ENCODE peak calls at places on chromosomes 4 and X, in ten cellular contexts. Q is suprapubic skin, Y is stomach, V is ovary, D is tibial nerve, B is sigmoid colon, J is K562, O is SK-N-SH, G is upper lobe of left lung, M is A549. W is an unnamed sample.

GRCh38 chr4:145709843-145710242 is 29.9 kb downstream of the C4orf51 start:
- DNase-seq in D (no peak), V (no peak), Q (no peak), B (no peak), O (no peak), G (no peak), Y (no peak), J (no peak), M (no peak), W (no peak)

GRCh38 chr4:48268956-48269860 is at the start of gene TEC:
- DNase-seq in V (no peak), O (peak), Y (peak), Q (peak), G (no peak), B (peak), M (peak), D (peak), J (peak), W (no peak)

GRCh38 chr4:79476196-79476595 is 68.2 kb upstream of the GK2 start:
- DNase-seq in J (no peak), G (no peak), M (no peak), D (no peak), O (no peak), B (no peak), V (no peak), Y (no peak), Q (no peak), W (no peak)

GRCh38 chr4:6461301-6462165 is 10.9 kb downstream of the PPP2R2C start:
- DNase-seq in Y (peak), Q (peak), D (no peak), B (peak), J (no peak), V (no peak), O (no peak), M (no peak), G (no peak), W (no peak)

GRCh38 chrX:41692162-41692749 is 3.5 kb downstream of the GPR34 start:
- DNase-seq in O (no peak), M (no peak), B (no peak), D (no peak), Y (no peak), V (no peak), G (no peak), J (no peak), Q (no peak), W (no peak)

GRCh38 chr4:30757357-30757756 is 37.2 kb downstream of the PCDH7 start:
- DNase-seq in O (no peak), B (no peak), J (no peak), D (no peak), M (no peak), V (no peak), Q (no peak), G (no peak), Y (no peak), W (no peak)

GRCh38 chrX:104539081-104539480 is 26.9 kb upstream of the IL1RAPL2 start:
- DNase-seq in V (no peak), J (no peak), D (no peak), O (no peak), M (no peak), B (no peak), Q (no peak), G (no peak), Y (no peak), W (no peak)

GRCh38 chr4:184293552-184293951 is 75.9 kb upstream of the ENPP6 start:
- DNase-seq in B (no peak), D (no peak), Y (peak), O (no peak), J (no peak), M (no peak), Q (no peak), G (no peak), V (no peak), W (peak)

GRCh38 chrX:85992811-85993229 is 54.5 kb downstream of the CHM start:
- DNase-seq in G (no peak), V (no peak), M (no peak), Y (no peak), D (no peak), O (no peak), Q (no peak), B (no peak), J (no peak), W (no peak)

GRCh38 chr4:152206646-152207435 is 329.1 kb downstream of the FBXW7 start:
- DNase-seq in Q (no peak), B (no peak), Y (no peak), V (no peak), M (no peak), D (no peak), G (no peak), J (no peak), O (no peak), W (no peak)

GRCh38 chr4:149911371-149911770 is 95.7 kb upstream of the IQCM start:
- DNase-seq in Y (no peak), O (no peak), M (no peak), V (no peak), B (no peak), J (no peak), Q (no peak), G (no peak), D (no peak), W (no peak)

GRCh38 chr4:37663552-37663951 is 22.6 kb downstream of the RELL1 start:
- DNase-seq in Q (no peak), O (no peak), Y (no peak), V (no peak), B (no peak), D (no peak), J (no peak), G (no peak), M (no peak), W (no peak)

GRCh38 chr4:103026868-103027267 is 7.4 kb upstream of the SLC9B1 start:
- DNase-seq in M (no peak), V (no peak), G (no peak), Y (no peak), O (no peak), D (no peak), B (no peak), J (no peak), Q (no peak), W (no peak)

GRCh38 chr4:166733686-166734085 is 500.6 kb downstream of the SPOCK3 start:
- DNase-seq in Q (no peak), J (no peak), V (no peak), D (no peak), B (no peak), O (no peak), M (no peak), G (no peak), Y (no peak), W (no peak)

GRCh38 chrX:19389217-19389616 is 45.5 kb downstream of the PDHA1 start:
- DNase-seq in G (no peak), D (no peak), M (no peak), Y (peak), Q (no peak), B (no peak), O (no peak), J (no peak), V (no peak), W (no peak)

GRCh38 chr4:90127223-90127705 is at the start of gene CCSER1:
- DNase-seq in B (peak), Q (peak), D (peak), M (peak), V (peak), G (peak), O (peak), Y (peak), J (no peak), W (peak)

GRCh38 chr4:113998026-113998425 is 18.6 kb upstream of the ARSJ start:
- DNase-seq in Y (no peak), B (no peak), M (no peak), O (no peak), Q (no peak), D (no peak), V (no peak), J (no peak), G (no peak), W (no peak)

GRCh38 chr4:121182296-121182695 is 18.2 kb upstream of the TNIP3 start:
- DNase-seq in V (no peak), J (no peak), D (no peak), O (no peak), Q (no peak), M (no peak), Y (no peak), B (no peak), G (no peak), W (no peak)

GRCh38 chr4:75345436-75345835 is 168.8 kb downstream of the RCHY1 start:
- DNase-seq in G (no peak), Q (no peak), B (no peak), O (no peak), M (no peak), Y (no peak), J (no peak), V (no peak), D (no peak), W (no peak)

GRCh38 chr4:71009796-71010588 is 16.5 kb downstream of the DCK start:
- DNase-seq in G (no peak), B (no peak), Q (no peak), M (peak), D (no peak), O (peak), V (no peak), Y (no peak), J (peak), W (no peak)

GRCh38 chr4:156182269-156182668 is 228.6 kb upstream of the CTSO start:
- DNase-seq in O (no peak), M (no peak), D (no peak), G (no peak), J (no peak), B (no peak), Y (no peak), V (no peak), Q (no peak), W (no peak)

GRCh38 chr4:118999919-119000318 is 111.3 kb downstream of the SYNPO2 start:
- DNase-seq in Q (no peak), B (no peak), J (no peak), G (no peak), D (no peak), O (no peak), V (no peak), M (no peak), Y (no peak), W (no peak)

GRCh38 chrX:11580789-11581188 is 84.9 kb downstream of the ARHGAP6 start:
- DNase-seq in J (no peak), G (no peak), O (no peak), Q (no peak), B (no peak), V (no peak), Y (no peak), D (no peak), M (no peak), W (no peak)
- TF ChIP-seq EP300 in J (no peak), G (no peak), O (no peak), Q (no peak), B (no peak), V (no peak), Y (no peak), D (no peak), M (no peak), W (no peak)

DNA sequence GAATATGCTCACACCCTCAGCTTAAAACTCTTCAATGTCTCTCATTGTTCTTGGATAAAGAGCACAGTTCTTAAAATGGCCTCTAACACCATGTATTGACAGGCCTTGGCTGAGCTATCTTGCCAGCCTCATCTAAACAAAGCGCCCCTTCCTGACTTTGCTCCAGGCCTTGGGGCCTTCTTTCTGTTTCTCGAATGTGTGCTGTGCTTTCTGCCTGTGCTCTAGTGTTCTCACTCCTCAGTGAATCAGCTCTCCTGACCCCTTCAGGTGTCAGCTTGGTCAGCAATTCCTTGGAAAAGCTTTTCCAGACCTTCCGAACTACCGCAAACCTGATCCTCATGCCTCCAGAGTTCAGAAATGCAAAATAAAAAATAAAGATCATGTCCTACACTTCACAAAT is 346.3 kb upstream of the FSTL5 start:
- DNase-seq in D (no peak), V (no peak), B (no peak), M (no peak), Q (no peak), G (no peak), J (no peak), O (no peak), Y (no peak), W (no peak)
- TF ChIP-seq EP300 in D (no peak), V (no peak), B (no peak), M (no peak), Q (no peak), G (no peak), J (no peak), O (no peak), Y (no peak), W (no peak)

DNA sequence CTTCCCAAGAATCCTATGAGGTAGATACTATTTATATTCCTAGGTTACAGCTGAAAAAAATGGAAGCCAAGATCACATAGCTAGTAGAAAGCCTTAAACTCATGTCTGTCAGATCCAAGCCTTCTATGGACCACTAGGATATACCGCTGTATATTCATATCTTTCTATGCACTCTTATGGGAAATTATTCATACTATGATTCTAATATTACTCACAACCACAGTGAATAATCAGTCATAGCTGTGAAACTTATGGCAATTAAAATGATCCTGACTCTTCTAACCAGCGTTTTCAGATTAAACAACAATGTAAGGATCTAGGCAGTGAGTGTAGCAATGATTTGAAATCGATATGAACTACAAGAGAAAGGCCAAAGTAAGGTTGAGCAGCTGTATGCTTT is 111.0 kb downstream of the RASGEF1B start:
- DNase-seq in V (no peak), Q (no peak), O (no peak), G (no peak), B (no peak), J (no peak), M (no peak), Y (no peak), D (no peak), W (no peak)
- TF ChIP-seq EP300 in V (no peak), Q (no peak), O (no peak), G (no peak), B (no peak), J (no peak), M (no peak), Y (no peak), D (no peak), W (no peak)

GRCh38 chr4:162644346-162644745 is 480.5 kb upstream of the FSTL5 start:
- DNase-seq in Q (no peak), B (no peak), Y (no peak), J (no peak), M (no peak), G (no peak), O (no peak), V (no peak), D (no peak), W (no peak)

GRCh38 chr4:162640152-162640551 is 476.4 kb upstream of the FSTL5 start:
- DNase-seq in G (peak), J (no peak), M (no peak), Q (no peak), B (no peak), D (no peak), Y (no peak), O (no peak), V (no peak), W (no peak)

GRCh38 chr4:162650166-162650565 is 486.4 kb upstream of the FSTL5 start:
- DNase-seq in D (no peak), J (no peak), O (no peak), M (no peak), G (no peak), Y (no peak), Q (no peak), B (no peak), V (no peak), W (no peak)

GRCh38 chr4:162645381-162645780 is 481.6 kb upstream of the FSTL5 start:
- DNase-seq in D (no peak), G (no peak), Y (no peak), O (no peak), M (peak), B (no peak), V (no peak), J (no peak), Q (no peak), W (no peak)
- TF ChIP-seq EP300 in D (no peak), G (no peak), Y (no peak), O (no peak), M (no peak), B (no peak), V (no peak), J (no peak), Q (no peak), W (no peak)

GRCh38 chr4:4417886-4418285 is 31.0 kb downstream of the NSG1 start:
- DNase-seq in O (no peak), B (peak), Y (peak), V (no peak), J (no peak), Q (no peak), G (no peak), M (no peak), D (no peak), W (no peak)

GRCh38 chr4:4418676-4419370 is 31.9 kb downstream of the NSG1 start:
- DNase-seq in B (no peak), G (no peak), M (no peak), Y (peak), O (no peak), V (no peak), Q (no peak), D (no peak), J (no peak), W (no peak)

GRCh38 chr4:4415806-4416805 is 29.2 kb downstream of the NSG1 start:
- DNase-seq in V (no peak), Y (no peak), O (no peak), Q (peak), D (no peak), B (peak), G (no peak), M (no peak), J (no peak), W (no peak)

GRCh38 chr4:4415107-4415805 is 28.4 kb downstream of the NSG1 start:
- DNase-seq in J (no peak), Q (peak), O (no peak), V (no peak), Y (no peak), D (no peak), B (peak), G (no peak), M (peak), W (no peak)

DNA sequence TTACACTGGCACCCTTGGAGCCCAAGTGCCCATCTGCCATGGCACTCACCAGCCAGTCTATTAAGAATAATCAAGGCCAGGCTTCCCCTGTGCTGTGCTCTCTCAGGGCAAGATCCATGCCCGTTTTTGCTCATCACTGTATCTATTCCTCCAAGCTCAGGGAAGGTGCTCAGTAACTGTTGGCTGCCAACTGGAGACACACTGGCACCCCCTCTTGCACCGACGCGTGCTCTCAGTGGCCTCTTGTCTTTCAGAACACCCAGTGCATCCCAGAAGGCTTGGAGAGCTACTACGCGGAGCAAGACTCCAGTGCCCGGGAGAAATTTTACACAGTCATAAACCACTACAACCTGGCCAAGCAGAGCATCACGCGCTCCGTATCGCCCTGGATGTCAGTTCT is 30.1 kb downstream of the NSG1 start:
- DNase-seq in J (no peak), O (no peak), V (no peak), D (peak), G (no peak), Q (no peak), M (no peak), Y (no peak), B (peak), W (no peak)
- TF ChIP-seq EP300 in J (no peak), O (no peak), V (no peak), D (no peak), G (no peak), Q (no peak), M (no peak), Y (no peak), B (no peak), W (no peak)

GRCh38 chr4:10093801-10094552 is 22.6 kb downstream of the WDR1 start:
- DNase-seq in Y (no peak), B (no peak), G (no peak), O (peak), Q (no peak), D (no peak), V (no peak), M (no peak), J (no peak), W (no peak)
- TF ChIP-seq EP300 in Y (no peak), B (peak), G (no peak), O (no peak), Q (no peak), D (peak), V (no peak), M (no peak), J (no peak), W (no peak)

GRCh38 chr4:25879991-25880641 is 17.3 kb upstream of the SEL1L3 start:
- DNase-seq in V (no peak), Q (no peak), Y (no peak), O (no peak), B (no peak), G (no peak), D (no peak), M (no peak), J (no peak), W (no peak)

GRCh38 chr4:25883565-25883964 is 20.8 kb upstream of the SEL1L3 start:
- DNase-seq in B (no peak), J (no peak), M (no peak), D (no peak), Q (no peak), V (no peak), G (no peak), Y (no peak), O (no peak), W (no peak)

GRCh38 chr4:25882226-25882625 is 19.4 kb upstream of the SEL1L3 start:
- DNase-seq in G (no peak), V (no peak), O (no peak), Y (no peak), J (no peak), M (no peak), D (no peak), B (no peak), Q (peak), W (no peak)

GRCh38 chr4:25881187-25881586 is 18.4 kb upstream of the SEL1L3 start:
- DNase-seq in D (no peak), B (no peak), V (no peak), J (no peak), M (no peak), Q (no peak), Y (no peak), G (no peak), O (no peak), W (no peak)

DNA sequence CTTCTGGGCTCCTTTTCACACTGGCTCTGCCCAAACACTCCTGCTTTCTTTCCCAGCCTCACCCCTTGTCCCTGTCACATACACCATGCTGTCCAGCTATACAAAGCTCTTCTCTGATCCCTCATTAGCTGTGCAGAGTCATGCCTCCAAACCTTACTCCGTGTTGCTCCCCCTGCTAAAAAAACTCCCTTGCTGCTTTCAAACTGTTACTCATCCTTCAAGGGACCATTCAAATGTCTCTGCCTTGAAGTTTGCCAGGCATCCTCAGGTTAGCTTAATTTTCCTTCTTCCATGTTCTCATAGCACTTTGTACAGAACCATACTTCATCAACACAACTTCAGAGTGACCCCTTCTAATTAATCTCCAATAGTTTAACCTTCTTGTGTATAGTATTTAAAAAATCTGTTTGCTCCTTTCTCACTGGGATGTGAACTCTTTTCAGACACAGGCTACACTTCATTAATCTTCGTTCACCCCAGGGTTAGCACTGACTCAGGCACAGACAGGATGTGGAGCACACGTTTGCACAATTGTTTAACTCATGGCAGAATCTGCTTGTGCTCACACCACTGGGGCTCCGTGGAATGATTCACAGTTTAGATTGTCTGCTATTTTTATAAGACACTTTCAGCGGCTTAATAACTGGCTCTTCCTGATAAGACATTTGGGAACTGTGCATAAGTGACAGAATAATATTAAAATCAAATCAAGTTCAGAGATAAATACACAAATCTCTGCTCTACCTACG is 21.4 kb upstream of the SEL1L3 start:
- DNase-seq in O (no peak), V (no peak), J (no peak), D (no peak), G (no peak), Y (no peak), B (no peak), M (no peak), Q (peak), W (no peak)
- TF ChIP-seq EP300 in O (no peak), V (no peak), J (no peak), D (no peak), G (no peak), Y (no peak), B (no peak), M (no peak), Q (no peak), W (no peak)

W was measured in esophagus muscularis mucosa.